ENCODE peak calls at places on chromosomes 3 and 15, in nine cellular contexts. One of them, this sample, is unnamed.

GRCh38 chr15:38549222-38549621 is 15.4 kb downstream of the RASGRP1 start:
- DNase-seq in coronary artery: no peak
- DNase-seq in lower leg skin: no peak
- DNase-seq in ascending aorta: no peak
- DNase-seq in mammary epithelial cell: peak
- DNase-seq in WERI-Rb-1: no peak
- DNase-seq in HFFc6: peak
- DNase-seq in IMR-90: peak
- DNase-seq in foreskin fibroblast: peak
- DNase-seq in this sample: no peak

GRCh38 chr15:81264072-81264857 is 59.7 kb downstream of the STARD5 start:
- DNase-seq in coronary artery: no peak
- DNase-seq in lower leg skin: peak
- DNase-seq in ascending aorta: no peak
- DNase-seq in mammary epithelial cell: no peak
- DNase-seq in WERI-Rb-1: no peak
- DNase-seq in HFFc6: no peak
- DNase-seq in IMR-90: no peak
- DNase-seq in foreskin fibroblast: peak
- DNase-seq in this sample: no peak

GRCh38 chr3:14000556-14000955 is 120.7 kb upstream of the WNT7A start:
- DNase-seq in coronary artery: no peak
- DNase-seq in lower leg skin: no peak
- DNase-seq in ascending aorta: no peak
- DNase-seq in mammary epithelial cell: peak
- DNase-seq in WERI-Rb-1: no peak
- DNase-seq in HFFc6: no peak
- DNase-seq in IMR-90: no peak
- DNase-seq in foreskin fibroblast: no peak
- DNase-seq in this sample: no peak

GRCh38 chr15:31472636-31473383 is 146.2 kb downstream of the KLF13 start:
- DNase-seq in coronary artery: peak
- DNase-seq in lower leg skin: peak
- DNase-seq in ascending aorta: no peak
- DNase-seq in mammary epithelial cell: no peak
- DNase-seq in WERI-Rb-1: no peak
- DNase-seq in HFFc6: no peak
- DNase-seq in IMR-90: peak
- DNase-seq in foreskin fibroblast: peak
- DNase-seq in this sample: peak

GRCh38 chr3:11507719-11508118 is 136.0 kb downstream of the VGLL4 start:
- DNase-seq in coronary artery: no peak
- DNase-seq in lower leg skin: no peak
- DNase-seq in ascending aorta: no peak
- DNase-seq in mammary epithelial cell: no peak
- DNase-seq in WERI-Rb-1: no peak
- DNase-seq in HFFc6: no peak
- DNase-seq in IMR-90: peak
- DNase-seq in foreskin fibroblast: peak
- DNase-seq in this sample: no peak

GRCh38 chr15:62253294-62253693 is 88.2 kb upstream of the C2CD4B start:
- DNase-seq in coronary artery: peak
- DNase-seq in lower leg skin: no peak
- DNase-seq in ascending aorta: no peak
- DNase-seq in mammary epithelial cell: no peak
- DNase-seq in WERI-Rb-1: peak
- DNase-seq in HFFc6: no peak
- DNase-seq in IMR-90: no peak
- DNase-seq in foreskin fibroblast: no peak
- DNase-seq in this sample: peak

GRCh38 chr3:72185549-72186484 is 400.9 kb upstream of the PROK2 start:
- DNase-seq in coronary artery: peak
- DNase-seq in lower leg skin: no peak
- DNase-seq in ascending aorta: no peak
- DNase-seq in mammary epithelial cell: peak
- DNase-seq in WERI-Rb-1: no peak
- DNase-seq in HFFc6: peak
- DNase-seq in IMR-90: peak
- DNase-seq in foreskin fibroblast: peak
- DNase-seq in this sample: no peak

GRCh38 chr15:47885921-47886320 is 168.6 kb downstream of the SEMA6D start:
- DNase-seq in coronary artery: no peak
- DNase-seq in lower leg skin: no peak
- DNase-seq in ascending aorta: no peak
- DNase-seq in mammary epithelial cell: peak
- DNase-seq in WERI-Rb-1: no peak
- DNase-seq in HFFc6: peak
- DNase-seq in IMR-90: peak
- DNase-seq in foreskin fibroblast: no peak
- DNase-seq in this sample: no peak

GRCh38 chr3:79012946-79013362 is 754.8 kb downstream of the ROBO1 start:
- DNase-seq in coronary artery: no peak
- DNase-seq in lower leg skin: no peak
- DNase-seq in ascending aorta: no peak
- DNase-seq in mammary epithelial cell: no peak
- DNase-seq in WERI-Rb-1: no peak
- DNase-seq in HFFc6: no peak
- DNase-seq in IMR-90: peak
- DNase-seq in foreskin fibroblast: no peak
- DNase-seq in this sample: no peak

GRCh38 chr15:95328559-95328958 is 1001.9 kb upstream of the NR2F2 start:
- DNase-seq in coronary artery: no peak
- DNase-seq in lower leg skin: no peak
- DNase-seq in ascending aorta: no peak
- DNase-seq in mammary epithelial cell: no peak
- DNase-seq in WERI-Rb-1: no peak
- DNase-seq in HFFc6: no peak
- DNase-seq in IMR-90: no peak
- DNase-seq in foreskin fibroblast: no peak
- DNase-seq in this sample: no peak

GRCh38 chr15:54304321-54304720 is 326.1 kb downstream of the UNC13C start:
- DNase-seq in coronary artery: no peak
- DNase-seq in lower leg skin: no peak
- DNase-seq in ascending aorta: no peak
- DNase-seq in mammary epithelial cell: no peak
- DNase-seq in WERI-Rb-1: no peak
- DNase-seq in HFFc6: no peak
- DNase-seq in IMR-90: no peak
- DNase-seq in foreskin fibroblast: no peak
- DNase-seq in this sample: no peak

GRCh38 chr3:84893211-84893610 is 65.6 kb upstream of the CADM2 start:
- DNase-seq in coronary artery: no peak
- DNase-seq in lower leg skin: no peak
- DNase-seq in ascending aorta: no peak
- DNase-seq in mammary epithelial cell: no peak
- DNase-seq in WERI-Rb-1: no peak
- DNase-seq in HFFc6: no peak
- DNase-seq in IMR-90: no peak
- DNase-seq in foreskin fibroblast: no peak
- DNase-seq in this sample: no peak

GRCh38 chr3:1611824-1612223 is 486.8 kb upstream of the CNTN4 start:
- DNase-seq in coronary artery: no peak
- DNase-seq in lower leg skin: no peak
- DNase-seq in ascending aorta: no peak
- DNase-seq in mammary epithelial cell: no peak
- DNase-seq in WERI-Rb-1: no peak
- DNase-seq in HFFc6: no peak
- DNase-seq in IMR-90: no peak
- DNase-seq in foreskin fibroblast: no peak
- DNase-seq in this sample: no peak
- TF ChIP-seq CTCF in coronary artery: no peak
- TF ChIP-seq CTCF in lower leg skin: no peak
- TF ChIP-seq CTCF in ascending aorta: no peak
- TF ChIP-seq CTCF in mammary epithelial cell: no peak
- TF ChIP-seq CTCF in WERI-Rb-1: no peak
- TF ChIP-seq CTCF in HFFc6: peak
- TF ChIP-seq CTCF in IMR-90: no peak
- TF ChIP-seq CTCF in foreskin fibroblast: no peak
- TF ChIP-seq CTCF in this sample: no peak

DNA sequence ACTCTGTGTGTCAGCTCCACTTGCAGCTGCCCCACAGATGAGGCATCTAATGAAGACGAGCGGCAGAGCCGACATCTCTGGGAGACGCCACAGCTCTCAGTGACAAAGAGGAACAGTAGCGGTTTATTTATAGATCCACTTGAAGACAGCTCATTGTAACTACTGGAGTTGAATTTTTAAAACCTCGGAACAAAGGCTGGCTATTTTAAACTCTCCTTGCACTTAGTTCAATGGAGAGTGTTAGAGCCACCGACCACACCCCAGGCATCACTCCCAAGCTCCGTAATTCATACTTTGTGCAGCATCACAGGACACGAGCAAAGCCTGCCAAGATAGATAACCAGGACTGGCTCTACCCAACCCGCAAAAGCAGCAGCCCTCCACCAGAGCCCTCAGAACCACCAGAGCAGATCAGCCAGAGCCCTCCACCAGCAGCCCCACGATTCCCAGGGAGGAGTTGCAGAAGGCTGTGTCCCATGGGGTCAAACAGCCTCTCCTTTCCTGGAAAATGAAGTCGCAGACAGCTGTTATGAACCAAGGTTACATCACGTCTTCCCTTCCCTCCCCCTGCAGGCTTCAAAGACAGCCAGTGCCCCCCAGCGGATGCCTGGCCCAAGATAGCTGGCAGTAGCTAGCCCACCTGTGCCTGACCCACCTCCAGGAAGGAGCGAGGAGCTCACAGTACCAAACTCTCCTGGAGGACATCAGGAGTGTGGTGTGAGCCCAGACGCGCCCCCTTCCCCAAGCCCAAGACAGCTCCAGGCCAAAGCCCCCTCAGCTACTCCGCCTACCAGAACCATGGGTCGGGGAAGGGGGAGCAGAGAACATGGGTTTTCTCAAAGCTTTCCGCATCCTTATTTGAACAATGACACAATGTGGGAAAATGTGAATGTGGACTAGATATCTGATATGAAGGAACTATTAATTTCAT is 45.7 kb downstream of the POC1A start:
- DNase-seq in coronary artery: no peak
- DNase-seq in lower leg skin: no peak
- DNase-seq in ascending aorta: no peak
- DNase-seq in mammary epithelial cell: no peak
- DNase-seq in WERI-Rb-1: peak
- DNase-seq in HFFc6: no peak
- DNase-seq in IMR-90: no peak
- DNase-seq in foreskin fibroblast: no peak
- DNase-seq in this sample: no peak
- TF ChIP-seq CTCF in coronary artery: no peak
- TF ChIP-seq CTCF in lower leg skin: no peak
- TF ChIP-seq CTCF in ascending aorta: no peak
- TF ChIP-seq CTCF in mammary epithelial cell: no peak
- TF ChIP-seq CTCF in WERI-Rb-1: no peak
- TF ChIP-seq CTCF in HFFc6: peak
- TF ChIP-seq CTCF in IMR-90: no peak
- TF ChIP-seq CTCF in foreskin fibroblast: peak
- TF ChIP-seq CTCF in this sample: no peak

GRCh38 chr3:172303181-172303580 is 145.1 kb downstream of the GHSR start:
- DNase-seq in coronary artery: no peak
- DNase-seq in lower leg skin: no peak
- DNase-seq in ascending aorta: no peak
- DNase-seq in mammary epithelial cell: no peak
- DNase-seq in WERI-Rb-1: no peak
- DNase-seq in HFFc6: no peak
- DNase-seq in IMR-90: no peak
- DNase-seq in foreskin fibroblast: no peak
- DNase-seq in this sample: no peak

GRCh38 chr3:172302176-172302575 is 146.1 kb downstream of the GHSR start:
- DNase-seq in coronary artery: no peak
- DNase-seq in lower leg skin: no peak
- DNase-seq in ascending aorta: no peak
- DNase-seq in mammary epithelial cell: no peak
- DNase-seq in WERI-Rb-1: no peak
- DNase-seq in HFFc6: no peak
- DNase-seq in IMR-90: no peak
- DNase-seq in foreskin fibroblast: no peak
- DNase-seq in this sample: no peak

GRCh38 chr3:172305552-172305951 is 142.7 kb downstream of the GHSR start:
- DNase-seq in coronary artery: no peak
- DNase-seq in lower leg skin: no peak
- DNase-seq in ascending aorta: no peak
- DNase-seq in mammary epithelial cell: peak
- DNase-seq in WERI-Rb-1: no peak
- DNase-seq in HFFc6: peak
- DNase-seq in IMR-90: peak
- DNase-seq in foreskin fibroblast: peak
- DNase-seq in this sample: no peak

GRCh38 chr3:172305974-172306373 is 142.3 kb downstream of the GHSR start:
- DNase-seq in coronary artery: no peak
- DNase-seq in lower leg skin: no peak
- DNase-seq in ascending aorta: no peak
- DNase-seq in mammary epithelial cell: no peak
- DNase-seq in WERI-Rb-1: no peak
- DNase-seq in HFFc6: no peak
- DNase-seq in IMR-90: no peak
- DNase-seq in foreskin fibroblast: no peak
- DNase-seq in this sample: no peak

DNA sequence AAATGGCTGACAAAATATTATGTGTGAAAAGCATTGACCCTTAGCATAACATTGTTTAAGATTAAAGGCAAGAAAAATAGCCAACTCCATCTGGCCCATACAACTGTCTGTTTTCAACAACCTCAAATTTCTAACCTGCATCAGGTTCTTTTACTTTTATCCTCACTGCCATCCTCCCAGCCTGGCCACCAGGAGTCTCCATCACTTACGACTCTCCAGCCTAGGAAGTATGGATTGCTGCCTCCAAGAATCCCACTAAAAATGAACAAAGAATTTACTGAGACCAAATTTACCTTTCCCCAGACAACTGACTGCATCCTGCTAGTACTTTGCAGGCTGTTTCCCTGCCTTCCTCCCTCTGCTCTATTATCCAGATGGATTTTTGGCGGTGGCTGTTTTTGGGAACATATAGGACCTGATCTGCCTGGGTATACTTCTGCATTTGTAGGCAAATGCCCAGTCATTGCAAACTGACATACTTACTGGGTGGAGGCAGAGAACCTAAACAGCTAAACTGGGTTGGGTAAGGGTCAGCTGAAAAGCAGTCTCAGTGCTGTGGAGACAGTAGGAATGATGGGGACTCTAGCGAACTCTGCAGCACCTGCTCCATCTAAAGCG is 144.2 kb downstream of the GHSR start:
- DNase-seq in coronary artery: no peak
- DNase-seq in lower leg skin: no peak
- DNase-seq in ascending aorta: no peak
- DNase-seq in mammary epithelial cell: no peak
- DNase-seq in WERI-Rb-1: no peak
- DNase-seq in HFFc6: no peak
- DNase-seq in IMR-90: no peak
- DNase-seq in foreskin fibroblast: no peak
- DNase-seq in this sample: no peak
- TF ChIP-seq CTCF in coronary artery: no peak
- TF ChIP-seq CTCF in lower leg skin: no peak
- TF ChIP-seq CTCF in ascending aorta: no peak
- TF ChIP-seq CTCF in mammary epithelial cell: peak
- TF ChIP-seq CTCF in WERI-Rb-1: no peak
- TF ChIP-seq CTCF in HFFc6: peak
- TF ChIP-seq CTCF in IMR-90: peak
- TF ChIP-seq CTCF in foreskin fibroblast: peak
- TF ChIP-seq CTCF in this sample: peak

DNA sequence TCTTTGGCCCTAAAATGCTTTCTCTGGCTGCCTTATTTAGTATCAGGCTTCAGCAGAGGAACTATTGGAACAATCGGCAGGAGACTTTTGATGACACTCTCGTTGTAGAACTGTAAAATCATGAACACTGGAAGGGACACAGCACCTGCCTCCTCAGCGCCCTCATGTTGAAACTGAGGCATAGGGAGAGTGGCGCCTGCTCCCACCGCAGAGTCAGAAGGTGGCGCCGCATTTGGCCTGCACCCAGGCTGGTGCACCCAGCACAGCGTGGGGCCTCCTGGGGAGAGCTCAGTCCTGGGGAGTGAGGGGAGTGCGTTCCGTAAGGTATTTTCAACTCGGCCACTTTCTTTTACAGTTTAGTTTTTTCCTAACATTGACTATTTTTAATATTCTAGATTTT is 78.2 kb upstream of the BLM start:
- DNase-seq in coronary artery: no peak
- DNase-seq in lower leg skin: no peak
- DNase-seq in ascending aorta: no peak
- DNase-seq in mammary epithelial cell: no peak
- DNase-seq in WERI-Rb-1: no peak
- DNase-seq in HFFc6: no peak
- DNase-seq in IMR-90: no peak
- DNase-seq in foreskin fibroblast: no peak
- DNase-seq in this sample: no peak
- TF ChIP-seq CTCF in coronary artery: no peak
- TF ChIP-seq CTCF in lower leg skin: no peak
- TF ChIP-seq CTCF in ascending aorta: no peak
- TF ChIP-seq CTCF in mammary epithelial cell: no peak
- TF ChIP-seq CTCF in WERI-Rb-1: peak
- TF ChIP-seq CTCF in HFFc6: peak
- TF ChIP-seq CTCF in IMR-90: no peak
- TF ChIP-seq CTCF in foreskin fibroblast: no peak
- TF ChIP-seq CTCF in this sample: no peak

This sample was measured in osteocyte.